ENCODE peak calls at places on chromosomes 6 and 20, in six cellular contexts. Q, L, D, S, Z and R are unnamed samples.

GRCh38 chr6:127475823-127476176 is 16.6 kb upstream of the KIAA0408 start:
- DNase-seq in Q (no peak), L (no peak), D (no peak), S (no peak), Z (no peak), R (no peak)

GRCh38 chr6:41549673-41550072 is 3.5 kb downstream of the FOXP4 start:
- DNase-seq in Q (no peak), L (no peak), D (no peak), S (no peak), Z (no peak), R (no peak)

GRCh38 chr6:130622142-130622541 is 205.1 kb upstream of the SMLR1 start:
- DNase-seq in Q (no peak), L (no peak), D (no peak), S (peak), Z (no peak), R (peak)

GRCh38 chr6:21447987-21448386 is 145.6 kb upstream of the SOX4 start:
- DNase-seq in Q (no peak), L (no peak), D (no peak), S (no peak), Z (no peak), R (no peak)

GRCh38 chr6:56856036-56856580 is 98.8 kb upstream of the BEND6 start:
- DNase-seq in Q (no peak), L (no peak), D (no peak), S (no peak), Z (no peak), R (peak)

GRCh38 chr20:54194724-54195438 is 13.0 kb upstream of the PFDN4 start:
- DNase-seq in Q (no peak), L (no peak), D (no peak), S (peak), Z (no peak), R (peak)

GRCh38 chr6:52417675-52418111 is 2.4 kb upstream of the EFHC1 start:
- DNase-seq in Q (no peak), L (peak), D (no peak), S (peak), Z (no peak), R (peak)

GRCh38 chr20:21505161-21505809 is 8.6 kb downstream of the NKX2-2 start:
- DNase-seq in Q (peak), L (no peak), D (peak), S (peak), Z (peak), R (peak)

GRCh38 chr6:75504902-75505233 is 11.3 kb upstream of the FILIP1 start:
- DNase-seq in Q (no peak), L (no peak), D (peak), S (no peak), Z (peak), R (peak)